ENCODE peak calls at places on chromosomes 13 and 19, in nine cellular contexts. E is neural progenitor cell; J is iPS DF 6.9; W is CD8-positive, alpha-beta memory T cell; C is lower lobe of right lung; V is stimulated activated CD4-positive, alpha-beta T cell treated with anti-CD3 and anti-CD28 coated beads, Interleukin-1b, Interleukin-23, amount 100 ng/mL, for 24 hours; H is NCI-H1105 treated with DMSO at 0.1 percent for 48 hours; U is heart left ventricle; A is NCI-H748 treated with DMSO at 0.1 percent for 48 hours. T is an unnamed sample.

GRCh38 chr19:38519988-38520387 is 86.5 kb downstream of the RYR1 start:
- DNase-seq in E (no peak), J (no peak), W (no peak), C (peak; percentile 3), V (no peak), H (no peak), U (no peak), A (no peak), T (no peak)

GRCh38 chr19:10762656-10763055 is 44.8 kb downstream of the DNM2 start:
- DNase-seq in E (no peak), J (no peak), W (no peak), C (no peak), V (no peak), H (no peak), U (peak; percentile 66), A (no peak), T (no peak)

GRCh38 chr19:38284422-38284821 is 19.6 kb upstream of the C19orf33 start:
- DNase-seq in E (no peak), J (no peak), W (no peak), C (no peak), V (no peak), H (no peak), U (no peak), A (no peak), T (no peak)

GRCh38 chr19:7942981-7943443 is 454 bp downstream of the TIMM44 start:
- DNase-seq in E (no peak), J (no peak), W (no peak), C (no peak), V (no peak), H (peak; percentile 32), U (no peak), A (no peak), T (no peak)

GRCh38 chr13:38228322-38228721 is 121.3 kb upstream of the UFM1 start:
- DNase-seq in E (no peak), J (no peak), W (no peak), C (no peak), V (no peak), H (no peak), U (no peak), A (peak; percentile 10), T (no peak)

GRCh38 chr19:57778358-57778757 is 8.9 kb downstream of the ZNF586 start:
- DNase-seq in E (no peak), J (no peak), W (no peak), C (no peak), V (no peak), H (no peak), U (no peak), A (no peak), T (no peak)

GRCh38 chr13:45873491-45874360 is 22.2 kb upstream of the SIAH3 start:
- DNase-seq in E (peak; percentile 33), J (no peak), W (no peak), C (no peak), V (no peak), H (no peak), U (no peak), A (no peak), T (no peak)

GRCh38 chr13:33349314-33349995 is 63.9 kb upstream of the STARD13 start:
- DNase-seq in E (peak; percentile 14), J (no peak), W (no peak), C (no peak), V (no peak), H (no peak), U (peak; percentile 36), A (no peak), T (no peak)

GRCh38 chr19:3275068-3275582 is 50.7 kb downstream of the CELF5 start:
- DNase-seq in E (peak; percentile 87), J (no peak), W (peak; percentile 26), C (no peak), V (no peak), H (peak; percentile 66), U (no peak), A (peak; percentile 22), T (peak; percentile 82)

GRCh38 chr19:15195381-15195964 is 5.3 kb downstream of the NOTCH3 start:
- DNase-seq in E (peak; percentile 93), J (no peak), W (no peak), C (peak; percentile 72), V (no peak), H (peak; percentile 55), U (peak; percentile 64), A (no peak), T (peak; percentile 58)

GRCh38 chr13:106155411-106155810 is 380.1 kb downstream of the EFNB2 start:
- DNase-seq in E (no peak), J (no peak), W (no peak), C (no peak), V (no peak), H (no peak), U (no peak), A (no peak), T (no peak)

GRCh38 chr19:35061583-35062373 is 20.3 kb downstream of the HPN start:
- DNase-seq in E (no peak), J (no peak), W (no peak), C (no peak), V (no peak), H (no peak), U (no peak), A (no peak), T (no peak)

GRCh38 chr19:3187662-3188511 is 2.2 kb downstream of the NCLN start:
- DNase-seq in E (no peak), J (no peak), W (no peak), C (no peak), V (no peak), H (no peak), U (no peak), A (no peak), T (no peak)

GRCh38 chr13:80840313-80840976 is 499.5 kb upstream of the SPRY2 start:
- DNase-seq in E (peak; percentile 56), J (no peak), W (no peak), C (no peak), V (no peak), H (no peak), U (no peak), A (peak; percentile 94), T (no peak)

GRCh38 chr19:16588089-16588823 is 16.0 kb upstream of the SLC35E1 start:
- DNase-seq in E (no peak), J (no peak), W (peak; percentile 67), C (no peak), V (no peak), H (no peak), U (no peak), A (no peak), T (no peak)

GRCh38 chr19:38529610-38530009 is 88.1 kb downstream of the MAP4K1 start:
- DNase-seq in E (no peak), J (no peak), W (no peak), C (no peak), V (no peak), H (no peak), U (no peak), A (no peak), T (no peak)